ENCODE peak calls at places on chromosomes 1 and 21, in nine cellular contexts. T is heart right ventricle, Q is foreskin fibroblast, F is left lung, P is cardiac muscle cell, J is suprapubic skin, D is left ventricle myocardium inferior, L is uterus, C is ovary. K is an unnamed sample.

GRCh38 chr1:16267690-16268180 is 30.8 kb upstream of the CPLANE2 start:
- DNase-seq in T (no peak), Q (no peak), F (no peak), P (no peak), J (no peak), D (no peak), L (no peak), C (no peak), K (no peak)

GRCh38 chr1:200243042-200243437 is 166.8 kb downstream of the ZNF281 start:
- DNase-seq in T (no peak), Q (peak), F (no peak), P (no peak), J (no peak), D (no peak), L (no peak), C (no peak), K (no peak)

GRCh38 chr1:25513666-25514065 is 29.7 kb upstream of the LDLRAP1 start:
- DNase-seq in T (no peak), Q (no peak), F (no peak), P (no peak), J (peak), D (no peak), L (no peak), C (no peak), K (no peak)

GRCh38 chr1:81841795-81842194 is 41.1 kb downstream of the ADGRL2 start:
- DNase-seq in T (no peak), Q (no peak), F (no peak), P (no peak), J (no peak), D (no peak), L (no peak), C (no peak), K (no peak)

GRCh38 chr1:180594723-180595122 is 36.0 kb downstream of the OVAAL start:
- DNase-seq in T (no peak), Q (no peak), F (no peak), P (no peak), J (no peak), D (no peak), L (no peak), C (no peak), K (no peak)

GRCh38 chr1:49183489-49183888 is 406.8 kb upstream of the BEND5 start:
- DNase-seq in T (no peak), Q (no peak), F (no peak), P (no peak), J (no peak), D (no peak), L (no peak), C (no peak), K (no peak)

GRCh38 chr21:44576025-44576420 is 2.5 kb downstream of the KRTAP10-4 start:
- DNase-seq in T (no peak), Q (no peak), F (no peak), P (no peak), J (peak), D (no peak), L (no peak), C (no peak), K (no peak)

GRCh38 chr21:15667010-15667409 is 62.8 kb upstream of the USP25 start:
- DNase-seq in T (no peak), Q (peak), F (no peak), P (no peak), J (no peak), D (no peak), L (no peak), C (no peak), K (no peak)

GRCh38 chr1:216528816-216529215 is 105.6 kb upstream of the USH2A start:
- DNase-seq in T (no peak), Q (no peak), F (no peak), P (no peak), J (no peak), D (no peak), L (no peak), C (no peak), K (no peak)

GRCh38 chr1:180948846-180949615 is 36.3 kb downstream of the KIAA1614 start:
- DNase-seq in T (no peak), Q (no peak), F (peak), P (no peak), J (no peak), D (no peak), L (no peak), C (no peak), K (no peak)

GRCh38 chr1:178126790-178127189 is 32.9 kb downstream of the RASAL2 start:
- DNase-seq in T (no peak), Q (peak), F (no peak), P (no peak), J (no peak), D (no peak), L (no peak), C (no peak), K (no peak)

GRCh38 chr1:43363283-43363934 is 4.4 kb downstream of the ELOVL1 start:
- DNase-seq in T (no peak), Q (peak), F (no peak), P (no peak), J (no peak), D (no peak), L (no peak), C (no peak), K (no peak)

GRCh38 chr21:41684381-41685245 is 82.2 kb downstream of the RIPK4 start:
- DNase-seq in T (no peak), Q (peak), F (no peak), P (no peak), J (no peak), D (no peak), L (no peak), C (peak), K (no peak)

GRCh38 chr1:119308130-119308529 is 60.5 kb upstream of the HAO2 start:
- DNase-seq in T (no peak), Q (no peak), F (no peak), P (no peak), J (no peak), D (no peak), L (no peak), C (no peak), K (no peak)

GRCh38 chr21:35940074-35940927 is 120.0 kb downstream of the SETD4 start:
- DNase-seq in T (no peak), Q (peak), F (no peak), P (peak), J (no peak), D (no peak), L (peak), C (peak), K (peak)

GRCh38 chr1:92907949-92908684 is 53.1 kb downstream of the DIPK1A start:
- DNase-seq in T (no peak), Q (peak), F (no peak), P (no peak), J (no peak), D (no peak), L (no peak), C (no peak), K (no peak)

GRCh38 chr1:64194168-64195088 is 9.0 kb upstream of the UBE2U start:
- DNase-seq in T (no peak), Q (no peak), F (no peak), P (no peak), J (no peak), D (no peak), L (no peak), C (no peak), K (no peak)

GRCh38 chr1:29501227-29501976 is 265.1 kb downstream of the PTPRU start:
- DNase-seq in T (no peak), Q (no peak), F (no peak), P (no peak), J (peak), D (no peak), L (no peak), C (no peak), K (no peak)

GRCh38 chr1:236102611-236103010 is 37.7 kb upstream of the NID1 start:
- DNase-seq in T (no peak), Q (no peak), F (no peak), P (no peak), J (no peak), D (no peak), L (no peak), C (no peak), K (no peak)

GRCh38 chr1:201731142-201731541 is 97.8 kb upstream of the IPO9 start:
- DNase-seq in T (no peak), Q (no peak), F (no peak), P (no peak), J (no peak), D (no peak), L (no peak), C (no peak), K (no peak)

GRCh38 chr1:42279055-42279454 is 56.0 kb downstream of the FOXJ3 start:
- DNase-seq in T (no peak), Q (no peak), F (no peak), P (peak), J (no peak), D (no peak), L (no peak), C (no peak), K (no peak)

GRCh38 chr1:218368686-218369085 is 23.6 kb downstream of the TGFB2 start:
- DNase-seq in T (no peak), Q (no peak), F (no peak), P (no peak), J (no peak), D (no peak), L (no peak), C (no peak), K (no peak)

GRCh38 chr1:57450981-57451380 is 27.1 kb upstream of the DAB1 start:
- DNase-seq in T (no peak), Q (no peak), F (no peak), P (no peak), J (no peak), D (no peak), L (no peak), C (no peak), K (no peak)

GRCh38 chr1:53559391-53559815 is 100.2 kb downstream of the DMRTB1 start:
- DNase-seq in T (no peak), Q (no peak), F (peak), P (no peak), J (peak), D (no peak), L (peak), C (no peak), K (peak)

GRCh38 chr1:966135-966602 is at the start of gene PLEKHN1:
- DNase-seq in T (no peak), Q (peak), F (peak), P (no peak), J (no peak), D (no peak), L (no peak), C (no peak), K (no peak)

GRCh38 chr1:169308313-169309039 is 59.1 kb downstream of the NME7 start:
- DNase-seq in T (no peak), Q (no peak), F (no peak), P (no peak), J (no peak), D (no peak), L (no peak), C (no peak), K (no peak)

GRCh38 chr1:14598498-14599172 is at the start of gene KAZN:
- DNase-seq in T (peak), Q (peak), F (peak), P (peak), J (no peak), D (peak), L (no peak), C (no peak), K (no peak)

GRCh38 chr1:175192111-175192629 is 406 bp downstream of the KIAA0040 start:
- DNase-seq in T (peak), Q (peak), F (no peak), P (peak), J (peak), D (peak), L (peak), C (peak), K (no peak)

GRCh38 chr1:116764906-116765862 is 11.0 kb downstream of the CD2 start:
- DNase-seq in T (no peak), Q (no peak), F (peak), P (no peak), J (no peak), D (no peak), L (no peak), C (no peak), K (no peak)

GRCh38 chr1:156848461-156849150 is 10.3 kb downstream of the INSRR start:
- DNase-seq in T (peak), Q (no peak), F (no peak), P (peak), J (no peak), D (no peak), L (no peak), C (no peak), K (no peak)

GRCh38 chr21:16162953-16163352 is 433.2 kb downstream of the USP25 start:
- DNase-seq in T (no peak), Q (no peak), F (no peak), P (no peak), J (no peak), D (no peak), L (no peak), C (no peak), K (no peak)

GRCh38 chr1:1170215-1170890 is 3.3 kb upstream of the TTLL10 start:
- DNase-seq in T (no peak), Q (no peak), F (peak), P (no peak), J (no peak), D (no peak), L (no peak), C (no peak), K (no peak)

GRCh38 chr21:20258542-20258941 is 739.7 kb upstream of the NCAM2 start:
- DNase-seq in T (no peak), Q (no peak), F (no peak), P (peak), J (no peak), D (no peak), L (no peak), C (no peak), K (no peak)

GRCh38 chr1:89780721-89781120 is 40.1 kb upstream of the LRRC8D start:
- DNase-seq in T (no peak), Q (peak), F (no peak), P (no peak), J (no peak), D (no peak), L (no peak), C (no peak), K (no peak)

GRCh38 chr1:93692001-93692400 is 10.4 kb upstream of the BCAR3 start:
- DNase-seq in T (no peak), Q (no peak), F (no peak), P (no peak), J (no peak), D (no peak), L (no peak), C (no peak), K (no peak)

GRCh38 chr1:187226396-187226795 is 397.6 kb downstream of the PLA2G4A start:
- DNase-seq in T (no peak), Q (peak), F (no peak), P (no peak), J (no peak), D (no peak), L (no peak), C (no peak), K (no peak)

GRCh38 chr1:228315945-228316588 is 90.6 kb downstream of the TRIM11 start:
- DNase-seq in T (peak), Q (no peak), F (peak), P (no peak), J (peak), D (no peak), L (peak), C (peak), K (peak)
- TF ChIP-seq CTCF in T (no peak), Q (no peak), F (no peak), P (no peak), J (no peak), D (no peak), L (no peak), C (no peak), K (no peak)

GRCh38 chr1:22317231-22317919 is 134.3 kb upstream of the ZBTB40 start:
- DNase-seq in T (no peak), Q (no peak), F (no peak), P (peak), J (peak), D (no peak), L (no peak), C (no peak), K (no peak)
- TF ChIP-seq CTCF in T (peak), Q (peak), F (peak), P (peak), J (no peak), D (peak), L (no peak), C (no peak), K (peak)

GRCh38 chr1:34250342-34250741 is 73.6 kb downstream of the C1orf94 start:
- DNase-seq in T (no peak), Q (no peak), F (no peak), P (no peak), J (no peak), D (no peak), L (no peak), C (no peak), K (no peak)
- TF ChIP-seq CTCF in T (no peak), Q (no peak), F (no peak), P (no peak), J (no peak), D (no peak), L (no peak), C (no peak), K (no peak)

DNA sequence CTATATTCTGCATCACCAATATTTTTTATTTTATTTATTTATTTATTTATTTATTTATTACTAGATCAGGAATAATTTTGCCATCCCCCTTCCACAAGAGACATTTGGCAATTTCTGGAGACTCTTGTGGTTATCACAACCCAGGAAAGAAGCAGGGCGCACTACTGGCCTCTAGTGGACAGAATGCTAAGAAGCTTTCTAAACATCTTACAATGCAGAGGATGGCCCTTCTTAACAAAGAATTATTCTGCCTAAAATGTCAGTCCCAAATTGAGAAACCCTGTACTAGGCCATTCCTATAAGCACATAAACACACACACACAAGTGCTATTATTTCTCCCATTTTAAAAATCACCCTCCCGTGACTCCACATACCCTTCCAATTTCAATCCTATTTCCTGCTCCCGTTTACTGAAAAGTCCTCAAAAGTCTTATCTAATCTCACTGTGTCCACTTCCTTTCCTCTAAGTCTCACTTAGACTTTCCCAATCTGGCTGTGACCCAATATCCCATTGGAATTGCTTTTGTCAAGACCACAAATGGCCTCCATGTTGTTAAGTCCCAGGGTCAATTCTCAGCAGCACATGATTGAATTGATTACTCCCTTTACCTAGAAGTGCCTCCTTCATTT is 43.7 kb upstream of the RNF11 start:
- DNase-seq in T (peak), Q (peak), F (no peak), P (peak), J (peak), D (peak), L (peak), C (peak), K (no peak)
- TF ChIP-seq CTCF in T (peak), Q (peak), F (peak), P (peak), J (peak), D (peak), L (peak), C (peak), K (peak)

GRCh38 chr1:198627436-198628063 is 11.3 kb upstream of the PTPRC start:
- DNase-seq in T (no peak), Q (no peak), F (no peak), P (no peak), J (no peak), D (no peak), L (no peak), C (no peak), K (no peak)
- TF ChIP-seq CTCF in T (no peak), Q (no peak), F (no peak), P (no peak), J (no peak), D (no peak), L (no peak), C (no peak), K (no peak)

DNA sequence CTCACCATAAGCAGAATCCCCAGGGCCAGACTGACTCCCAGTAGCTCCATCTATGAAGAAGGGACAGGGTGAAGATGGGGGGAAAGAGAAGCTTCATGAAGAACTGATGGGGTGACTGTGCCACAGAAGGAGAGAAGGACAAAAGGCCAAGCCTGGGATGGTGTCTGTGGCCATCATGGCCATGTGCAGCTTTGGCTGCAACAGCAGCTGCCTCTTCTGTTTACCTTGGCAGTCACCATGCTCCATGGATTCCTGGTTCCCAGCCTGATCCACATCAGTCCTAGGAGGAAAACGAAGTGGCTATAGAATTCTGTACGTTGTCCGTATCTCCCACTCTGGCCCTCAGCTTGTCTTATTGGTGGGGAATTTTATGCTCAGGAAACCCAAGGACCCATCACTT is 12.0 kb downstream of the SEMA6C start:
- DNase-seq in T (no peak), Q (peak), F (no peak), P (no peak), J (peak), D (no peak), L (no peak), C (no peak), K (no peak)
- TF ChIP-seq CTCF in T (no peak), Q (no peak), F (no peak), P (no peak), J (no peak), D (no peak), L (no peak), C (no peak), K (no peak)

DNA sequence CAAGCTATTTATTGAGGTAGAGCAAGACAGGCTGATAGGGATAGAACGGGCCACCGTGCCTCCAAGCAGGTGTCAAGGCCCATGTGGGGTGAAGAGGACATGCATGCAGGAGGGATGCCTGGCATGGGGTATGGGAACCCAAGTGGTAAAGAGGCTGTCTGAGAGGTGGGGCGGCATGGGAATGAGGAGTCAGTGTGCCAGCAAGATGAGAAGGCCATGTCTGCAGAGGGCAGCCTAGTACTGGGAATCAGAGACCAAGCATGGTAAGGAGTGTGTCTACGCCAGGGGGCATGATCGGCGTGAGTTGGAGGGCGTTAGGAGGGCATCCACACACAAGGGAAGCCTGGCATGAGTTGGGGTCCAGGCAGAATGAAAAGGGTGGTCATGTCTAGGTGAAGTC is 303.7 kb upstream of the PLD5 start:
- DNase-seq in T (no peak), Q (no peak), F (no peak), P (no peak), J (no peak), D (no peak), L (no peak), C (no peak), K (no peak)
- TF ChIP-seq CTCF in T (peak), Q (no peak), F (no peak), P (no peak), J (no peak), D (no peak), L (no peak), C (no peak), K (no peak)

K was measured in CD14-positive monocyte.